ENCODE peak calls at places on chromosomes 3 and 15, in nine cellular contexts. One of them, this sample, is unnamed.

GRCh38 chr3:126913524-126913923 is 69.4 kb upstream of the PLXNA1 start:
- DNase-seq in AG04449: no peak
- DNase-seq in PC-9: peak
- DNase-seq in breast epithelium: no peak
- DNase-seq in suprapubic skin: no peak
- DNase-seq in DND-41: no peak
- DNase-seq in transverse colon: peak
- DNase-seq in kidney: no peak
- DNase-seq in fibroblast of mammary gland: no peak
- DNase-seq in this sample: no peak

GRCh38 chr3:183980408-183980807 is 37.3 kb downstream of the ABCC5 start:
- DNase-seq in transverse colon: no peak
- DNase-seq in breast epithelium: no peak
- DNase-seq in suprapubic skin: no peak
- DNase-seq in fibroblast of mammary gland: peak
- DNase-seq in AG04449: no peak
- DNase-seq in PC-9: no peak
- DNase-seq in DND-41: no peak
- DNase-seq in kidney: no peak
- DNase-seq in this sample: no peak

GRCh38 chr3:151087648-151088047 is 2.2 kb downstream of the MED12L start:
- DNase-seq in DND-41: no peak
- DNase-seq in fibroblast of mammary gland: no peak
- DNase-seq in suprapubic skin: no peak
- DNase-seq in PC-9: no peak
- DNase-seq in transverse colon: no peak
- DNase-seq in kidney: no peak
- DNase-seq in breast epithelium: no peak
- DNase-seq in AG04449: no peak
- DNase-seq in this sample: no peak

GRCh38 chr15:95888762-95889161 is 441.7 kb upstream of the NR2F2 start:
- DNase-seq in transverse colon: no peak
- DNase-seq in DND-41: no peak
- DNase-seq in AG04449: no peak
- DNase-seq in fibroblast of mammary gland: no peak
- DNase-seq in kidney: no peak
- DNase-seq in PC-9: no peak
- DNase-seq in suprapubic skin: no peak
- DNase-seq in breast epithelium: no peak
- DNase-seq in this sample: no peak

GRCh38 chr15:45185069-45185779 is 2.5 kb downstream of the SHF start:
- DNase-seq in fibroblast of mammary gland: no peak
- DNase-seq in breast epithelium: no peak
- DNase-seq in PC-9: no peak
- DNase-seq in suprapubic skin: no peak
- DNase-seq in AG04449: no peak
- DNase-seq in transverse colon: no peak
- DNase-seq in DND-41: no peak
- DNase-seq in kidney: no peak
- DNase-seq in this sample: no peak

GRCh38 chr15:49135893-49136292 is 19.5 kb downstream of the COPS2 start:
- DNase-seq in breast epithelium: no peak
- DNase-seq in DND-41: no peak
- DNase-seq in transverse colon: no peak
- DNase-seq in kidney: no peak
- DNase-seq in AG04449: peak
- DNase-seq in fibroblast of mammary gland: peak
- DNase-seq in PC-9: no peak
- DNase-seq in suprapubic skin: no peak
- DNase-seq in this sample: peak

GRCh38 chr15:56917652-56918045 is 795 bp upstream of the TCF12 start:
- DNase-seq in AG04449: no peak
- DNase-seq in fibroblast of mammary gland: no peak
- DNase-seq in transverse colon: no peak
- DNase-seq in PC-9: no peak
- DNase-seq in breast epithelium: no peak
- DNase-seq in DND-41: peak
- DNase-seq in kidney: no peak
- DNase-seq in suprapubic skin: no peak
- DNase-seq in this sample: no peak

GRCh38 chr3:36969540-36970432 is 23.1 kb downstream of the EPM2AIP1 start:
- DNase-seq in transverse colon: no peak
- DNase-seq in suprapubic skin: no peak
- DNase-seq in PC-9: peak
- DNase-seq in kidney: no peak
- DNase-seq in fibroblast of mammary gland: peak
- DNase-seq in DND-41: peak
- DNase-seq in AG04449: no peak
- DNase-seq in breast epithelium: no peak
- DNase-seq in this sample: peak

GRCh38 chr3:159234306-159234705 is 432.5 kb downstream of the MFSD1 start:
- DNase-seq in DND-41: no peak
- DNase-seq in transverse colon: no peak
- DNase-seq in PC-9: no peak
- DNase-seq in kidney: no peak
- DNase-seq in suprapubic skin: no peak
- DNase-seq in AG04449: peak
- DNase-seq in breast epithelium: no peak
- DNase-seq in fibroblast of mammary gland: peak
- DNase-seq in this sample: peak

GRCh38 chr15:33671456-33671855 is 296.8 kb upstream of the CHRM5 start:
- DNase-seq in AG04449: no peak
- DNase-seq in transverse colon: no peak
- DNase-seq in suprapubic skin: no peak
- DNase-seq in breast epithelium: no peak
- DNase-seq in fibroblast of mammary gland: no peak
- DNase-seq in kidney: no peak
- DNase-seq in PC-9: no peak
- DNase-seq in DND-41: no peak
- DNase-seq in this sample: no peak

GRCh38 chr3:43036621-43037331 is 57.7 kb downstream of the GASK1A start:
- DNase-seq in transverse colon: no peak
- DNase-seq in suprapubic skin: no peak
- DNase-seq in breast epithelium: no peak
- DNase-seq in DND-41: no peak
- DNase-seq in PC-9: no peak
- DNase-seq in fibroblast of mammary gland: no peak
- DNase-seq in kidney: no peak
- DNase-seq in AG04449: no peak
- DNase-seq in this sample: no peak

GRCh38 chr15:73464602-73465001 is 21.6 kb downstream of the REC114 start:
- DNase-seq in transverse colon: no peak
- DNase-seq in breast epithelium: no peak
- DNase-seq in suprapubic skin: no peak
- DNase-seq in kidney: no peak
- DNase-seq in fibroblast of mammary gland: no peak
- DNase-seq in DND-41: no peak
- DNase-seq in PC-9: no peak
- DNase-seq in AG04449: no peak
- DNase-seq in this sample: no peak

GRCh38 chr3:1439395-1439794 is 346.6 kb downstream of the CNTN6 start:
- DNase-seq in kidney: no peak
- DNase-seq in breast epithelium: no peak
- DNase-seq in AG04449: no peak
- DNase-seq in transverse colon: peak
- DNase-seq in DND-41: no peak
- DNase-seq in PC-9: no peak
- DNase-seq in fibroblast of mammary gland: no peak
- DNase-seq in suprapubic skin: no peak
- DNase-seq in this sample: no peak

GRCh38 chr3:155549087-155549486 is 195.8 kb downstream of the PLCH1 start:
- DNase-seq in transverse colon: no peak
- DNase-seq in breast epithelium: no peak
- DNase-seq in fibroblast of mammary gland: no peak
- DNase-seq in suprapubic skin: no peak
- DNase-seq in PC-9: no peak
- DNase-seq in AG04449: no peak
- DNase-seq in kidney: no peak
- DNase-seq in DND-41: no peak
- DNase-seq in this sample: no peak

DNA sequence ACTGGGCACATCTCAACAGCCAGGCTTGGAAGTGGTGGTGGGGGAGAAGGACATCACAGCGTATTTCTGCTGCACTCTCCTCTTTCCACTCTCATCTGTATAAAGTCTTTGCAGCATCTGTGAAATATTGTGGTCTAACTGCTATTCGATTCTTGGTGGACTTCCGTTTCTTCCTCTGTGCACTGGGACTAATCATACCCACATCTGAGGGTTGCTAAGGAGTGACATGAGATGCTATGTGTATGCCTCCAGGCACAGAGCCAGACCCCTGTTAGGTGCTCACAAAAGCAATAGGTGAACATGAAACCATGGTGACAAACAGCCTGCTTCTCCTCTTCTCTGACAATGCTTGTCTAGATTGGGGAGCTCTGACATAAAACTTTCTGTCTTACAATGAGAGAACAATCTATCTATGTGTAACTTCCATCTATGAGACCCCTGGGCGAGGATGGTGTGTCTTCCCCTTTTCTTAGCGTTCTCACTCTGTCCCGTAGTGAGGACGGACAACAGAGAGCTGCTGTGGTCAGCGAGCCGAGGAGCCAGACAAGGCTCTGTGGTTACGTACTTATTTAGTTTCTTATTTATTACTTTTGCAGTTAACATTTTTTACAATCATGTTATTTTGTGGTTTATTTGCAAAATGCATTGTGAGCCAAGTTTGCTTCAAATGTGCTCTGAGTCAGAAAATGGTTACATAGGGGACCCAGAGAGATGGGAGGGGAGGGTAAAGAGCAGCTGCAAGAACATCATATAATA is 196.7 kb upstream of the TPRG1 start:
- DNase-seq in kidney: no peak
- DNase-seq in breast epithelium: no peak
- DNase-seq in fibroblast of mammary gland: peak
- DNase-seq in DND-41: peak
- DNase-seq in AG04449: no peak
- DNase-seq in suprapubic skin: no peak
- DNase-seq in PC-9: no peak
- DNase-seq in transverse colon: no peak
- DNase-seq in this sample: peak
- H3K4me3 ChIP-seq in kidney: no peak
- H3K4me3 ChIP-seq in breast epithelium: peak
- H3K4me3 ChIP-seq in fibroblast of mammary gland: peak
- H3K4me3 ChIP-seq in DND-41: no peak
- H3K4me3 ChIP-seq in AG04449: no peak
- H3K4me3 ChIP-seq in suprapubic skin: no peak
- H3K4me3 ChIP-seq in PC-9: no peak
- H3K4me3 ChIP-seq in transverse colon: no peak
- H3K4me3 ChIP-seq in this sample: no peak

GRCh38 chr3:114213669-114214541 is 23.5 kb downstream of the ZNF80 start:
- DNase-seq in suprapubic skin: no peak
- DNase-seq in PC-9: peak
- DNase-seq in breast epithelium: no peak
- DNase-seq in AG04449: peak
- DNase-seq in kidney: peak
- DNase-seq in fibroblast of mammary gland: peak
- DNase-seq in transverse colon: peak
- DNase-seq in DND-41: peak
- DNase-seq in this sample: peak
- TF ChIP-seq CTCF in suprapubic skin: no peak
- TF ChIP-seq CTCF in PC-9: no peak
- TF ChIP-seq CTCF in breast epithelium: no peak
- TF ChIP-seq CTCF in AG04449: no peak
- TF ChIP-seq CTCF in kidney: no peak
- TF ChIP-seq CTCF in fibroblast of mammary gland: no peak
- TF ChIP-seq CTCF in transverse colon: no peak
- TF ChIP-seq CTCF in DND-41: peak
- TF ChIP-seq CTCF in this sample: no peak

DNA sequence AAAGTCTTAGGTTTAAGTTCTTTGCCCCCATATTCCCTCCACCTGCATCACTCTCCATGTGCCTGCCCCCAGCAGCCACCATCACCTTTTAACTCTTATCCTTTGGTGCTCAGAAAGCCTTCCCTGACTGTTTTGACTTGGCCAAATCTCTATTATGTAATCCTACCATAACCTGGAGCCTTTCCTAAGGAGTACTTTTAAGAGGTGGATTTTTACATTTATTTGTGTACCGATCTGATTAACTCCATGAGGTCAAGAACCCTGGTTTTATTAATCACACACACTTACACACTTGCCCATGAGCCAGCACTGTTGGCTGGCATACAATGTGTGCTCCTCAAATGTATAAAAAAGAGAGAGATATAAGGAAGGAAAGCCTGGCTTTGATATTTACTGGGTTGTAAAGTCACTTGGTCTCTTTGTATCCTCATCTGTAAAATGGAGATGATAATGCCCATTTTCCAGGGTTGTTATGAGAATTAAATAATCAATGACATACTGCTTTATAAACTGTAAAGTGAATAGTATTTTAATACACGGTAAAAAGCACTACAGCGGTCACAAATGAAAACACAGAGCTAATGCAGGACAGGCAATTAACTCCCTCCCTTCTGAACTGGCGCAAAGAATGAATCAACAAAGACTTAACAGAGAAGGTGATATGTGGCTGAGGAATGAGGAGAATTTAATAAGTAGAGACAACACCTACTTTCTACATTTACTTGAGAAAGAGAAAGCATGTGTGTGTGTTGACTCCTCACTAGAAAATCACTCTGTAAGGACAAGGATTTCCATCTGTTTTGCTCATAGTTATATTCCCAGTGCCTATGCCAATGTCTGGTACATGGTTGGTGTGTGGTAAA is 45.4 kb downstream of the ATP13A4 start:
- DNase-seq in transverse colon: no peak
- DNase-seq in suprapubic skin: no peak
- DNase-seq in kidney: no peak
- DNase-seq in fibroblast of mammary gland: no peak
- DNase-seq in AG04449: no peak
- DNase-seq in DND-41: no peak
- DNase-seq in PC-9: no peak
- DNase-seq in breast epithelium: no peak
- DNase-seq in this sample: no peak
- H3K4me3 ChIP-seq in transverse colon: no peak
- H3K4me3 ChIP-seq in suprapubic skin: no peak
- H3K4me3 ChIP-seq in kidney: no peak
- H3K4me3 ChIP-seq in fibroblast of mammary gland: no peak
- H3K4me3 ChIP-seq in AG04449: no peak
- H3K4me3 ChIP-seq in DND-41: no peak
- H3K4me3 ChIP-seq in PC-9: no peak
- H3K4me3 ChIP-seq in breast epithelium: no peak
- H3K4me3 ChIP-seq in this sample: no peak

DNA sequence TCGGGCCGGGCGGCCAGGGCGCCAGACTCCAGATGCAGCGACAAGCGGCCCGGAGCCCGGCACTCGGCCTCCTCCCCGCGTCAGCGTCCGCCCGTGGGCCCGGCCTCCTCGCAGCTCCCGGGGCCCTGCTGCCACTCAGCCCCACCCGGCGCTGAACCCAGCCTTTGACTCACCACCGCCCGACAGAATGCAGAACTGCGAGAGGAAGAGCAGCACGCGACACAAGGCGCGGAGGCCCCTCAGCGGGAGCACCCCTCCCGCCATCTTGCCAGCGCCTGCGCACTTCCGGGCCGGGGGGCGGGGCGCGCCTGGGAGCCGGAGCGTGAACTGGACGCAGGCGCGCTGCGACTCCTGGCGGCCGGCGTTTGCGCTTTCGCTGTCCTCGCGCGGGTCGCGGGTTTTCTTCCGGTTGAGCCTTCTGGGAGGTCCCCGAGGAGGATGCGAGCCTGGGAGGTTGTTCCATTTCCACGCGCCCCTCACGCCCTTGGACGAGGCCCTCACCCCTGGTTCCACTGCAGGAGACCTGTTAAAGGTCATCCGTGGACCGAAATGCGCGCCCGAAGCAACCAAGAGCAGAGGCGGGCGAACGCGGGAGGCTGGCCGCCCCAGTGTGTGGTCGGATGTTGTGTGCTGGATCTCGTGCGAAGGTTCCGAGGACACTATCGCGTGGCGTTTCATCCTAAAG is at the start of gene TM2D3:
- DNase-seq in kidney: peak
- DNase-seq in DND-41: peak
- DNase-seq in PC-9: peak
- DNase-seq in transverse colon: peak
- DNase-seq in AG04449: no peak
- DNase-seq in suprapubic skin: peak
- DNase-seq in breast epithelium: peak
- DNase-seq in fibroblast of mammary gland: peak
- DNase-seq in this sample: peak
- TF ChIP-seq CTCF in kidney: peak
- TF ChIP-seq CTCF in DND-41: peak
- TF ChIP-seq CTCF in PC-9: peak
- TF ChIP-seq CTCF in transverse colon: peak
- TF ChIP-seq CTCF in AG04449: peak
- TF ChIP-seq CTCF in suprapubic skin: peak
- TF ChIP-seq CTCF in breast epithelium: peak
- TF ChIP-seq CTCF in fibroblast of mammary gland: peak
- TF ChIP-seq CTCF in this sample: peak